ENCODE peak calls at places on chromosome 7, in six cellular contexts. X, E, R, J, I and B are unnamed samples.

GRCh38 chr7:137670521-137671064 is 176.2 kb downstream of the DGKI start:
- DNase-seq in I (peak), R (no peak), J (peak), X (no peak), E (no peak), B (peak)

GRCh38 chr7:12954374-12954773 is 266.9 kb downstream of the ARL4A start:
- DNase-seq in I (no peak), X (no peak), R (no peak), J (no peak), E (no peak), B (no peak)

GRCh38 chr7:77696643-77697534 is 630 bp downstream of the RSBN1L start:
- DNase-seq in I (peak), J (peak), X (peak), E (no peak), R (peak), B (peak)

GRCh38 chr7:48964074-48964473 is 39.7 kb downstream of the CDC14C start:
- DNase-seq in R (no peak), J (no peak), E (no peak), X (no peak), I (no peak), B (no peak)

GRCh38 chr7:129771201-129771927 is 159.8 kb downstream of the NRF1 start:
- DNase-seq in E (no peak), J (no peak), I (no peak), R (no peak), X (no peak), B (no peak)

GRCh38 chr7:64876792-64877713 is 26.0 kb upstream of the ZNF273 start:
- DNase-seq in X (peak), J (no peak), R (peak), E (peak), I (peak), B (no peak)

GRCh38 chr7:27593226-27593625 is 69.5 kb downstream of the HIBADH start:
- DNase-seq in I (no peak), X (no peak), E (no peak), R (no peak), J (no peak), B (peak)

GRCh38 chr7:44756904-44757303 is 8.3 kb downstream of the ZMIZ2 start:
- DNase-seq in X (no peak), I (no peak), J (no peak), R (no peak), E (no peak), B (no peak)

GRCh38 chr7:73809454-73810090 is 21.2 kb upstream of the CLDN4 start:
- DNase-seq in I (peak), E (no peak), J (no peak), R (no peak), X (peak), B (no peak)

GRCh38 chr7:135326636-135327280 is 93.1 kb downstream of the STRA8 start:
- DNase-seq in J (no peak), X (no peak), I (no peak), E (no peak), R (no peak), B (peak)

GRCh38 chr7:140403878-140404564 is at the start of gene RAB19:
- DNase-seq in X (peak), R (no peak), E (peak), J (no peak), I (peak), B (no peak)

GRCh38 chr7:117775826-117776623 is 97.2 kb downstream of the CTTNBP2 start:
- DNase-seq in J (no peak), E (no peak), R (no peak), X (no peak), I (no peak), B (no peak)

GRCh38 chr7:117772416-117772815 is 100.8 kb downstream of the CTTNBP2 start:
- DNase-seq in J (no peak), I (no peak), R (no peak), E (no peak), X (no peak), B (no peak)

GRCh38 chr7:117777335-117778150 is 95.7 kb downstream of the CTTNBP2 start:
- DNase-seq in R (no peak), J (no peak), I (no peak), X (no peak), E (no peak), B (no peak)

GRCh38 chr7:117771756-117772155 is 101.5 kb downstream of the CTTNBP2 start:
- DNase-seq in J (no peak), X (no peak), E (no peak), I (no peak), R (no peak), B (no peak)

DNA sequence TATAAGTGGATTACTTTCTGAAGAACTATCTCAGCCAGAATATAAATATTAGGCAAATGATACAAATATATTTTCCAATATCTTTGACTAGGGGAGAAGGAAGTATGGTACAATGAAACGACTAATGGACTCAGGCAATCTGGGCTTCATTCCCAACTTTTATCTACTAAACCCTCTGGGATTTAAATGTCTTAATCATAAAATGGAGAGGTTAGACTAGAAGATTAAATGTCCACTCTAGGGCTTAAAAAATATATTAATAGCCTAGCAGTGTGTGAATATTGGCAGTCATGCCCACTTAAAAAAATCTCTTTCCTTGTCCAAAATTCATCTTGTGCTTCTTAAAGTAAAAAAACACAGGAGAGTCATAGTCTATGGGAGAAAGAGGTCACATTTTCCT is 98.3 kb downstream of the CTTNBP2 start:
- DNase-seq in E (no peak), J (no peak), I (no peak), X (no peak), R (no peak), B (no peak)
- H3K4me2 ChIP-seq in E (no peak), J (no peak), I (no peak), X (no peak), R (no peak), B (no peak)

GRCh38 chr7:99617187-99617781 is 538 bp downstream of the ZSCAN25 start:
- DNase-seq in R (no peak), X (no peak), E (no peak), J (no peak), I (no peak), B (no peak)
- H3K4ac ChIP-seq in R (no peak), X (no peak), E (no peak), J (peak), I (peak), B (peak)

GRCh38 chr7:142248166-142249160 is 9.4 kb downstream of the PRSS58 start:
- DNase-seq in E (peak), R (no peak), J (no peak), X (peak), I (peak), B (no peak)
- H2AFZ ChIP-seq in E (peak), R (no peak), J (no peak), X (no peak), I (no peak), B (no peak)

GRCh38 chr7:147400221-147400689 is 1190.3 kb upstream of the C7orf33 start:
- DNase-seq in J (peak), E (no peak), I (no peak), X (no peak), R (no peak), B (peak)

GRCh38 chr7:147406521-147407115 is 1183.9 kb upstream of the C7orf33 start:
- DNase-seq in I (no peak), E (no peak), J (peak), R (no peak), X (no peak), B (peak)

GRCh38 chr7:147405621-147406020 is 1184.9 kb upstream of the C7orf33 start:
- DNase-seq in I (no peak), J (no peak), E (no peak), R (no peak), X (no peak), B (no peak)

GRCh38 chr7:147400926-147401325 is 1189.6 kb upstream of the C7orf33 start:
- DNase-seq in I (no peak), R (no peak), J (no peak), E (no peak), X (no peak), B (no peak)
- H3K4me2 ChIP-seq in I (no peak), R (no peak), J (no peak), E (no peak), X (no peak), B (no peak)

GRCh38 chr7:155001756-155002410 is 1.0 kb downstream of the PAXIP1 start:
- DNase-seq in R (no peak), E (no peak), I (no peak), J (peak), X (no peak), B (no peak)
- H3K4ac ChIP-seq in R (no peak), E (peak), I (peak), J (no peak), X (no peak), B (no peak)

GRCh38 chr7:131145026-131145425 is 182.7 kb upstream of the MKLN1 start:
- DNase-seq in I (no peak), E (no peak), R (no peak), J (peak), X (no peak), B (peak)

GRCh38 chr7:131147604-131148003 is 180.1 kb upstream of the MKLN1 start:
- DNase-seq in E (no peak), R (no peak), J (no peak), X (no peak), I (no peak), B (no peak)

GRCh38 chr7:131143869-131144268 is 183.8 kb upstream of the MKLN1 start:
- DNase-seq in I (no peak), R (no peak), J (no peak), E (no peak), X (no peak), B (no peak)

GRCh38 chr7:131148258-131148657 is 179.4 kb upstream of the MKLN1 start:
- DNase-seq in R (no peak), X (no peak), E (no peak), J (no peak), I (no peak), B (no peak)

GRCh38 chr7:131145770-131146169 is 181.9 kb upstream of the MKLN1 start:
- DNase-seq in E (no peak), X (no peak), J (no peak), I (no peak), R (no peak), B (no peak)
- H2AFZ ChIP-seq in E (no peak), X (no peak), J (no peak), I (no peak), R (no peak), B (no peak)

GRCh38 chr7:108134486-108134885 is 4.3 kb upstream of the LAMB4 start:
- DNase-seq in I (no peak), E (no peak), J (no peak), R (no peak), X (no peak), B (no peak)
- H3K4me2 ChIP-seq in I (no peak), E (no peak), J (no peak), R (no peak), X (no peak), B (no peak)

GRCh38 chr7:43652364-43652763 is 69.5 kb downstream of the STK17A start:
- DNase-seq in X (no peak), I (no peak), E (no peak), J (no peak), R (no peak), B (peak)
- H3K4ac ChIP-seq in X (no peak), I (no peak), E (no peak), J (no peak), R (no peak), B (peak)